ENCODE peak calls at places on chromosome 5, in ten cellular contexts. One of them, this sample, is unnamed.

GRCh38 chr5:165579911-165580310 is 2074.5 kb downstream of the MAT2B start:
- DNase-seq in fibroblast of pulmonary artery: no peak
- DNase-seq in naive B cell: no peak
- DNase-seq in spleen: no peak
- DNase-seq in effector memory CD4-positive, alpha-beta T cell: no peak
- DNase-seq in GM12865: no peak
- DNase-seq in stimulated activated CD8-positive, alpha-beta memory T cell treated with anti-CD3 and anti-CD28 coated beads, Interleukin-4, amount 100 ng/mL, for 24 hours: no peak
- DNase-seq in activated CD4-positive, alpha-beta T cell treated with anti-CD3 and anti-CD28 coated beads for 48 hours: no peak
- DNase-seq in WTC11: no peak
- DNase-seq in non-pigmented ciliary epithelial cell: no peak
- DNase-seq in this sample: no peak

GRCh38 chr5:109693535-109694152 is 3.9 kb downstream of the MAN2A1 start:
- DNase-seq in fibroblast of pulmonary artery: peak
- DNase-seq in naive B cell: no peak
- DNase-seq in spleen: no peak
- DNase-seq in effector memory CD4-positive, alpha-beta T cell: no peak
- DNase-seq in GM12865: no peak
- DNase-seq in stimulated activated CD8-positive, alpha-beta memory T cell treated with anti-CD3 and anti-CD28 coated beads, Interleukin-4, amount 100 ng/mL, for 24 hours: no peak
- DNase-seq in activated CD4-positive, alpha-beta T cell treated with anti-CD3 and anti-CD28 coated beads for 48 hours: no peak
- DNase-seq in WTC11: no peak
- DNase-seq in non-pigmented ciliary epithelial cell: no peak
- DNase-seq in this sample: no peak

GRCh38 chr5:173645437-173645807 is 29.0 kb upstream of the BOD1 start:
- DNase-seq in fibroblast of pulmonary artery: peak
- DNase-seq in naive B cell: no peak
- DNase-seq in spleen: no peak
- DNase-seq in effector memory CD4-positive, alpha-beta T cell: no peak
- DNase-seq in GM12865: no peak
- DNase-seq in stimulated activated CD8-positive, alpha-beta memory T cell treated with anti-CD3 and anti-CD28 coated beads, Interleukin-4, amount 100 ng/mL, for 24 hours: no peak
- DNase-seq in activated CD4-positive, alpha-beta T cell treated with anti-CD3 and anti-CD28 coated beads for 48 hours: no peak
- DNase-seq in WTC11: peak
- DNase-seq in non-pigmented ciliary epithelial cell: no peak
- DNase-seq in this sample: no peak

GRCh38 chr5:126830061-126830460 is 53.1 kb downstream of the LMNB1 start:
- DNase-seq in fibroblast of pulmonary artery: no peak
- DNase-seq in naive B cell: no peak
- DNase-seq in spleen: no peak
- DNase-seq in effector memory CD4-positive, alpha-beta T cell: no peak
- DNase-seq in GM12865: no peak
- DNase-seq in stimulated activated CD8-positive, alpha-beta memory T cell treated with anti-CD3 and anti-CD28 coated beads, Interleukin-4, amount 100 ng/mL, for 24 hours: no peak
- DNase-seq in activated CD4-positive, alpha-beta T cell treated with anti-CD3 and anti-CD28 coated beads for 48 hours: no peak
- DNase-seq in WTC11: no peak
- DNase-seq in non-pigmented ciliary epithelial cell: no peak
- DNase-seq in this sample: no peak

GRCh38 chr5:32639943-32640342 is 54.6 kb downstream of the SUB1 start:
- DNase-seq in fibroblast of pulmonary artery: no peak
- DNase-seq in naive B cell: no peak
- DNase-seq in spleen: no peak
- DNase-seq in effector memory CD4-positive, alpha-beta T cell: no peak
- DNase-seq in GM12865: no peak
- DNase-seq in stimulated activated CD8-positive, alpha-beta memory T cell treated with anti-CD3 and anti-CD28 coated beads, Interleukin-4, amount 100 ng/mL, for 24 hours: no peak
- DNase-seq in activated CD4-positive, alpha-beta T cell treated with anti-CD3 and anti-CD28 coated beads for 48 hours: no peak
- DNase-seq in WTC11: no peak
- DNase-seq in non-pigmented ciliary epithelial cell: no peak
- DNase-seq in this sample: no peak

GRCh38 chr5:7717691-7718090 is 133.2 kb downstream of the CFAP90 start:
- DNase-seq in fibroblast of pulmonary artery: no peak
- DNase-seq in naive B cell: no peak
- DNase-seq in spleen: no peak
- DNase-seq in effector memory CD4-positive, alpha-beta T cell: no peak
- DNase-seq in GM12865: no peak
- DNase-seq in stimulated activated CD8-positive, alpha-beta memory T cell treated with anti-CD3 and anti-CD28 coated beads, Interleukin-4, amount 100 ng/mL, for 24 hours: no peak
- DNase-seq in activated CD4-positive, alpha-beta T cell treated with anti-CD3 and anti-CD28 coated beads for 48 hours: no peak
- DNase-seq in WTC11: no peak
- DNase-seq in non-pigmented ciliary epithelial cell: peak
- DNase-seq in this sample: no peak

GRCh38 chr5:107968998-107969397 is 298.3 kb upstream of the EFNA5 start:
- DNase-seq in fibroblast of pulmonary artery: peak
- DNase-seq in naive B cell: no peak
- DNase-seq in spleen: no peak
- DNase-seq in effector memory CD4-positive, alpha-beta T cell: no peak
- DNase-seq in GM12865: no peak
- DNase-seq in stimulated activated CD8-positive, alpha-beta memory T cell treated with anti-CD3 and anti-CD28 coated beads, Interleukin-4, amount 100 ng/mL, for 24 hours: no peak
- DNase-seq in activated CD4-positive, alpha-beta T cell treated with anti-CD3 and anti-CD28 coated beads for 48 hours: no peak
- DNase-seq in WTC11: no peak
- DNase-seq in non-pigmented ciliary epithelial cell: peak
- DNase-seq in this sample: no peak

GRCh38 chr5:154211611-154212390 is 21.3 kb downstream of the GALNT10 start:
- DNase-seq in fibroblast of pulmonary artery: peak
- DNase-seq in naive B cell: no peak
- DNase-seq in spleen: no peak
- DNase-seq in effector memory CD4-positive, alpha-beta T cell: no peak
- DNase-seq in GM12865: no peak
- DNase-seq in stimulated activated CD8-positive, alpha-beta memory T cell treated with anti-CD3 and anti-CD28 coated beads, Interleukin-4, amount 100 ng/mL, for 24 hours: no peak
- DNase-seq in activated CD4-positive, alpha-beta T cell treated with anti-CD3 and anti-CD28 coated beads for 48 hours: no peak
- DNase-seq in WTC11: no peak
- DNase-seq in non-pigmented ciliary epithelial cell: no peak
- DNase-seq in this sample: no peak

GRCh38 chr5:139369181-139369580 is 13.9 kb downstream of the SLC23A1 start:
- DNase-seq in fibroblast of pulmonary artery: no peak
- DNase-seq in naive B cell: no peak
- DNase-seq in spleen: no peak
- DNase-seq in effector memory CD4-positive, alpha-beta T cell: no peak
- DNase-seq in GM12865: no peak
- DNase-seq in stimulated activated CD8-positive, alpha-beta memory T cell treated with anti-CD3 and anti-CD28 coated beads, Interleukin-4, amount 100 ng/mL, for 24 hours: no peak
- DNase-seq in activated CD4-positive, alpha-beta T cell treated with anti-CD3 and anti-CD28 coated beads for 48 hours: no peak
- DNase-seq in WTC11: no peak
- DNase-seq in non-pigmented ciliary epithelial cell: peak
- DNase-seq in this sample: no peak

GRCh38 chr5:73434461-73434860 is 14.1 kb downstream of the FOXD1 start:
- DNase-seq in fibroblast of pulmonary artery: no peak
- DNase-seq in naive B cell: no peak
- DNase-seq in spleen: no peak
- DNase-seq in effector memory CD4-positive, alpha-beta T cell: no peak
- DNase-seq in GM12865: no peak
- DNase-seq in stimulated activated CD8-positive, alpha-beta memory T cell treated with anti-CD3 and anti-CD28 coated beads, Interleukin-4, amount 100 ng/mL, for 24 hours: no peak
- DNase-seq in activated CD4-positive, alpha-beta T cell treated with anti-CD3 and anti-CD28 coated beads for 48 hours: no peak
- DNase-seq in WTC11: no peak
- DNase-seq in non-pigmented ciliary epithelial cell: no peak
- DNase-seq in this sample: no peak

GRCh38 chr5:150281987-150282386 is 7.6 kb downstream of the CAMK2A start:
- DNase-seq in fibroblast of pulmonary artery: no peak
- DNase-seq in naive B cell: no peak
- DNase-seq in spleen: peak
- DNase-seq in effector memory CD4-positive, alpha-beta T cell: no peak
- DNase-seq in GM12865: no peak
- DNase-seq in stimulated activated CD8-positive, alpha-beta memory T cell treated with anti-CD3 and anti-CD28 coated beads, Interleukin-4, amount 100 ng/mL, for 24 hours: no peak
- DNase-seq in activated CD4-positive, alpha-beta T cell treated with anti-CD3 and anti-CD28 coated beads for 48 hours: no peak
- DNase-seq in WTC11: no peak
- DNase-seq in non-pigmented ciliary epithelial cell: no peak
- DNase-seq in this sample: no peak

GRCh38 chr5:1665231-1665630 is 134.4 kb downstream of the MRPL36 start:
- DNase-seq in fibroblast of pulmonary artery: no peak
- DNase-seq in naive B cell: no peak
- DNase-seq in spleen: no peak
- DNase-seq in effector memory CD4-positive, alpha-beta T cell: no peak
- DNase-seq in GM12865: no peak
- DNase-seq in stimulated activated CD8-positive, alpha-beta memory T cell treated with anti-CD3 and anti-CD28 coated beads, Interleukin-4, amount 100 ng/mL, for 24 hours: no peak
- DNase-seq in activated CD4-positive, alpha-beta T cell treated with anti-CD3 and anti-CD28 coated beads for 48 hours: no peak
- DNase-seq in WTC11: no peak
- DNase-seq in non-pigmented ciliary epithelial cell: no peak
- DNase-seq in this sample: no peak

GRCh38 chr5:126938461-126938860 is 91.9 kb downstream of the MARCHF3 start:
- DNase-seq in fibroblast of pulmonary artery: peak
- DNase-seq in naive B cell: no peak
- DNase-seq in spleen: no peak
- DNase-seq in effector memory CD4-positive, alpha-beta T cell: no peak
- DNase-seq in GM12865: no peak
- DNase-seq in stimulated activated CD8-positive, alpha-beta memory T cell treated with anti-CD3 and anti-CD28 coated beads, Interleukin-4, amount 100 ng/mL, for 24 hours: no peak
- DNase-seq in activated CD4-positive, alpha-beta T cell treated with anti-CD3 and anti-CD28 coated beads for 48 hours: no peak
- DNase-seq in WTC11: no peak
- DNase-seq in non-pigmented ciliary epithelial cell: peak
- DNase-seq in this sample: no peak

GRCh38 chr5:119316116-119316515 is 39.7 kb upstream of the TNFAIP8 start:
- DNase-seq in fibroblast of pulmonary artery: no peak
- DNase-seq in naive B cell: no peak
- DNase-seq in spleen: no peak
- DNase-seq in effector memory CD4-positive, alpha-beta T cell: peak
- DNase-seq in GM12865: no peak
- DNase-seq in stimulated activated CD8-positive, alpha-beta memory T cell treated with anti-CD3 and anti-CD28 coated beads, Interleukin-4, amount 100 ng/mL, for 24 hours: no peak
- DNase-seq in activated CD4-positive, alpha-beta T cell treated with anti-CD3 and anti-CD28 coated beads for 48 hours: peak
- DNase-seq in WTC11: no peak
- DNase-seq in non-pigmented ciliary epithelial cell: no peak
- DNase-seq in this sample: no peak

GRCh38 chr5:26205146-26205545 is 833.2 kb downstream of the CDH9 start:
- DNase-seq in fibroblast of pulmonary artery: no peak
- DNase-seq in naive B cell: no peak
- DNase-seq in spleen: no peak
- DNase-seq in effector memory CD4-positive, alpha-beta T cell: no peak
- DNase-seq in GM12865: no peak
- DNase-seq in stimulated activated CD8-positive, alpha-beta memory T cell treated with anti-CD3 and anti-CD28 coated beads, Interleukin-4, amount 100 ng/mL, for 24 hours: no peak
- DNase-seq in activated CD4-positive, alpha-beta T cell treated with anti-CD3 and anti-CD28 coated beads for 48 hours: no peak
- DNase-seq in WTC11: no peak
- DNase-seq in non-pigmented ciliary epithelial cell: no peak
- DNase-seq in this sample: no peak